ENCODE peak calls at places on chromosomes 11 and 22, in ten cellular contexts. I is A549, M is BE2C, W is foreskin fibroblast, K is cardiac muscle cell, X is AG04450, T is suprapubic skin, B is fibroblast of mammary gland, V is spleen, N is astrocyte. F is an unnamed sample.

GRCh38 chr11:71176812-71177211 is 75.6 kb downstream of the SHANK2 start:
- DNase-seq in N (no peak), X (no peak), I (no peak), T (no peak), B (no peak), K (no peak), W (no peak), V (no peak), M (no peak), F (no peak)

GRCh38 chr11:111176603-111177002 is 68.9 kb upstream of the POU2AF2 start:
- DNase-seq in B (no peak), V (no peak), W (no peak), X (no peak), K (no peak), N (no peak), T (no peak), I (no peak), M (no peak), F (no peak)

GRCh38 chr11:76691655-76692054 is 21.1 kb upstream of the LRRC32 start:
- DNase-seq in M (no peak), X (no peak), N (no peak), W (no peak), I (no peak), B (no peak), T (no peak), V (no peak), K (no peak), F (no peak)

GRCh38 chr22:27670701-27671412 is 130.7 kb downstream of the MN1 start:
- DNase-seq in B (no peak), K (peak), V (peak), N (no peak), I (no peak), T (no peak), X (no peak), W (no peak), M (no peak), F (no peak)

GRCh38 chr11:65503606-65503922 is 4.7 kb downstream of the MALAT1 start:
- DNase-seq in T (no peak), N (no peak), I (no peak), M (no peak), W (peak), B (no peak), K (peak), V (no peak), X (no peak), F (peak)

GRCh38 chr11:21975242-21975641 is 217.6 kb upstream of the ANO5 start:
- DNase-seq in K (no peak), M (no peak), B (no peak), X (no peak), N (no peak), I (no peak), V (no peak), W (no peak), T (no peak), F (no peak)

GRCh38 chr11:26719289-26719688 is 2.6 kb downstream of the SLC5A12 start:
- DNase-seq in V (no peak), K (no peak), I (no peak), N (no peak), M (no peak), X (no peak), T (no peak), B (no peak), W (no peak), F (no peak)

GRCh38 chr11:96063053-96063452 is 139.1 kb upstream of the MTMR2 start:
- DNase-seq in K (no peak), V (no peak), I (no peak), X (no peak), B (no peak), M (no peak), N (no peak), W (no peak), T (no peak), F (no peak)

GRCh38 chr11:96465537-96465936 is 75.7 kb downstream of the JRKL start:
- DNase-seq in K (no peak), B (no peak), W (no peak), N (no peak), I (no peak), M (peak), V (no peak), T (no peak), X (no peak), F (no peak)

GRCh38 chr22:48517039-48518030 is 1310.3 kb downstream of the BRD1 start:
- DNase-seq in M (no peak), I (peak), W (no peak), V (no peak), T (no peak), B (no peak), X (no peak), N (no peak), K (no peak), F (no peak)

GRCh38 chr22:24409707-24410106 is 17.7 kb upstream of the ADORA2A start:
- DNase-seq in M (no peak), W (no peak), K (no peak), I (no peak), B (no peak), V (no peak), N (no peak), T (no peak), X (no peak), F (peak)

GRCh38 chr22:36641902-36642640 is 61.5 kb downstream of the CACNG2 start:
- DNase-seq in W (peak), N (peak), V (no peak), K (peak), I (no peak), M (peak), B (peak), T (no peak), X (no peak), F (peak)

GRCh38 chr22:30223303-30223702 is 23.3 kb downstream of the LIF start:
- DNase-seq in W (no peak), K (no peak), B (no peak), M (no peak), T (no peak), N (no peak), X (no peak), V (no peak), I (no peak), F (no peak)

GRCh38 chr11:37704791-37705190 is 1106.8 kb upstream of the RAG2 start:
- DNase-seq in M (no peak), T (no peak), B (no peak), W (no peak), V (no peak), X (no peak), K (peak), N (no peak), I (no peak), F (peak)

GRCh38 chr22:20550851-20551744 is 43.7 kb downstream of the MED15 start:
- DNase-seq in N (peak), V (peak), X (no peak), I (no peak), T (peak), B (peak), K (peak), W (peak), M (no peak), F (peak)

GRCh38 chr11:78652866-78653265 is 78.2 kb upstream of the NARS2 start:
- DNase-seq in K (no peak), N (no peak), T (no peak), X (no peak), B (no peak), W (no peak), V (no peak), I (no peak), M (no peak), F (no peak)

GRCh38 chr11:22234743-22235142 is 41.9 kb downstream of the ANO5 start:
- DNase-seq in W (no peak), N (no peak), M (no peak), X (no peak), K (no peak), B (no peak), V (no peak), I (no peak), T (no peak), F (no peak)

GRCh38 chr11:43517518-43517917 is 158.8 kb downstream of the TTC17 start:
- DNase-seq in X (no peak), B (peak), T (no peak), V (no peak), I (no peak), M (no peak), N (peak), K (no peak), W (no peak), F (no peak)

GRCh38 chr11:62500066-62501035 is 46.3 kb downstream of the AHNAK start:
- DNase-seq in M (no peak), I (no peak), B (no peak), N (no peak), X (no peak), W (no peak), K (no peak), T (no peak), V (no peak), F (no peak)

DNA sequence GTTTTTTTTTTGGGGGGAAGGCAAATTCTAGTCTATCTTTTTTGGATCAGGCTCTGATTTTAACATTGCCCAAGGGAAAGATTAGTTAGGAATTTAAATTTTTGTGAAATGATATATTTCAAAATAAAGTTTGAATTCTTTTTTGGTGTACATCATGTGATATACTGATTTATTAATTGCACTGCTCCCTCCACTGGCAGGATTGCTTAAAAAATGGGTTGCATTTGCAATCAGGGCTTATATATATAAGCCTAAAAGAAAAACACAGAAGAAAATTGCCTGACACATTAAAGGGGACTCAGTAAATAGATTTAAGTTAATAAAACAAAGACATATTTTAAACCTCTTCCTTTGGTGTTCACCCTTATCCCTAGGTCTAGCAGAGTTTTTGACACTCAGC is 1.2 kb downstream of the DYNC2H1 start:
- DNase-seq in B (peak), M (no peak), V (no peak), I (peak), W (peak), X (no peak), T (no peak), K (peak), N (peak), F (peak)
- TF ChIP-seq CTCF in B (peak), M (peak), V (no peak), I (peak), W (peak), X (peak), T (no peak), K (peak), N (peak), F (peak)

GRCh38 chr11:329886-330253 is 9.2 kb upstream of the IFITM3 start:
- DNase-seq in I (no peak), B (no peak), X (no peak), N (no peak), W (no peak), V (peak), K (no peak), M (no peak), T (no peak), F (no peak)

GRCh38 chr11:331332-332060 is 10.8 kb upstream of the IFITM3 start:
- DNase-seq in B (no peak), N (no peak), K (no peak), M (no peak), V (peak), X (no peak), W (no peak), T (peak), I (no peak), F (no peak)

GRCh38 chr11:330307-330693 is 9.6 kb upstream of the IFITM3 start:
- DNase-seq in T (peak), N (no peak), V (peak), M (no peak), I (no peak), K (no peak), X (no peak), B (no peak), W (no peak), F (no peak)

GRCh38 chr11:332651-333480 is 12.2 kb upstream of the IFITM3 start:
- DNase-seq in N (no peak), B (no peak), W (no peak), T (no peak), K (no peak), I (no peak), V (no peak), M (no peak), X (no peak), F (no peak)

DNA sequence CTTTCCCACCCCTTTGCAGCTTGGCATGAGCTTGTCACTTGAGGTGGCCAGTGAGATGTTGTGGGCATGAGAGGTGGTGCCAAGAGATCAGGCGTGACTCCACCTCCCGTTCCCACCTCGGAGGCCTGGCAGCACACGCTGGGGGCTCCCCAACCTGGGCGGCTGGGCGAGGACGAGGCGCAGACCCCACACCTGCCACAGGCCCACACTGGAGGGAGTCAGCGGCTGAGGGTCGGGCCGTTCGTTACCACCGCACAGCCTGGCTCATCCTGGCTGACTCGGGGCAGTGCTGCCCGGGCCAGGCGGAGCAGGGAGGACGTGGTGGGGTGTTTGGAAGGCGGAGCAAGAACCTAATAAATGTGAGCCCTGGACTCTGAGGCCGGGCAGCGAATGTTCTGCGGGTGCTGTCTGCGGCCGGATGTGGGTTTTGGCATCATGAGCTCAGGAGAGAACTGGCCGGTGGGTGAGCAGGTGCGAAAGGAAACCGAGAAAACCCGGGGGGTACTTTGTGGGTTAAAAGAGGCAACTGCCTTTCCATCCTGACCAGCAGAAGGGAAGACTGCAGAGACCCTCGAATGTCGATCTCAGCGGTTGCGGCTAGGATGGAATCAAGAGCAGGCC is 10.1 kb upstream of the IFITM3 start:
- DNase-seq in W (no peak), V (peak), X (no peak), I (no peak), T (peak), N (no peak), B (no peak), K (no peak), M (no peak), F (no peak)
- H3K4me3 ChIP-seq in W (no peak), V (no peak), X (no peak), I (no peak), T (no peak), N (no peak), B (no peak), K (no peak), M (no peak), F (no peak)

DNA sequence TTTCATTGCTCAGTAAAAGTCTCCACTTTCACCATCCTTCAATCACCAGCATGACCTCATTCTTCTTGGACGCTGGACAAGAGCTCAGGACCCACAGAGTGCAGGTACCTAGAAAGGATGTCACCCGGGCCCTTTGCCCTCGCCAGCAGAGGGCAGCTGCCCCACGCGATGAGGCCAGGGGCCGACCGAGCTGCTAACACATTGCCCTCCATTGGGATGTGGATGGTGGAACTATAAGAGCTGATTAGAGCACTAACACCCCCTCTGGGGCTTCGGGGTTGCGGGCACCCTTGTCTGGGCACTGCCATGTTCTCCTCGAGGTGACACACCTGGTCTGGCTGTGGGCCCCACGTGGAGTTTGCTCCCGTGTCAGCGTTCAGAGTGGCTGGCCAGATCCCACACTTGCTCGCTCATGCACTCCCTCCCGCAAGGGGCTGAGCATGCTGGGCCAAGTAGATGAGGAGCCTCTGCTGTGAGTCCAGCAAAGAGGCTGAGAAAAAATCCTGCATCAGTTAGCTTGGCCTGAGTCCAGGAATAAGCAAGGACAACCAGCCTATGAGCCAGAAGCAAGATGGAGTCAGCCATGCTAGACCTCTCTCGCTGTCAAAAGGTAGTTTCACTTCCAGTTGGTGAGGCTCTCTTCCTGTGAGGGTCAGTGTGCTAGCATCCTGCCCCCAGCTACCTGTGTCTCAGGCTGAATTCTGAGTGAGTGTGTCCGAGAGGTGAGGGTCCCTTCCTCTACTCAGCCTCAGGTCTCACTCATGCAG is 9.8 kb downstream of the KRTAP5-6 start:
- DNase-seq in W (no peak), M (peak), K (peak), I (peak), B (peak), X (no peak), T (no peak), N (no peak), V (peak), F (no peak)
- TF ChIP-seq CTCF in W (peak), M (peak), K (peak), I (peak), B (peak), X (peak), T (no peak), N (no peak), V (peak), F (peak)

DNA sequence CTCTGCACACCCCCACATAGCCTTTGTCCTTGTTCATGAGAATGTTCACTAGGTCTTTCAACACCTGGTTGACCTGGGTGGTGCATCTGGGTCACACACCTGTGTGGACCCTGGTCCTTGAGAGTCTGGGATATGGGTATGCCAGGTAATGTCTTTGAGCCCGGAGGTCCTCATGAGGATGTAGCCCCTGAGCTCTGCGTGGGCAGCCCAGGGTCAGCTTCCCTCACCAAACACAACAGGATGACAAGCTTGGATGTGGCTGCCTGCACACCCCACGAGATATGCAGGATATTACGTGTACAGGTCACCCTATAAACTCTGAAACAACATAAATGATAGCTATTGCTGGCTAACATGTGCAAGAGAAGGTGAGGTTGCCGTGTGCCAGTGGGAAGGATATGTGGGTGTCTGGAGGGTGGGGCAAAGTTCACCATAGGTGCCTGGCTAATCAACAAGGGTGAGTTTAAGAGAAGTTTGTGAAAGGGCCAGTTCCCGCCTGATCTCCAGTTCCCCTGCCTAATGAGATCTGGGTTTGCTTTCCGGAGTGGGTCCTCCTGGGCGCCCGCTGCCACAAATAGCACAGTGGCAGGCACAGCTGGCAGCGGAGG is 1.3 kb upstream of the PPARA start:
- DNase-seq in T (no peak), N (no peak), V (no peak), X (no peak), I (no peak), K (no peak), W (no peak), B (no peak), M (no peak), F (no peak)
- H3K4me3 ChIP-seq in T (peak), N (no peak), V (peak), X (peak), I (peak), K (peak), W (peak), B (peak), M (no peak), F (peak)

GRCh38 chr11:120211522-120212258 is 858 bp downstream of the OAF start:
- DNase-seq in T (no peak), M (no peak), W (peak), B (no peak), N (no peak), X (no peak), I (no peak), K (no peak), V (no peak), F (no peak)

GRCh38 chr11:120209750-120210650 is 832 bp upstream of the OAF start:
- DNase-seq in V (no peak), K (no peak), B (no peak), T (no peak), X (no peak), W (peak), N (no peak), I (no peak), M (no peak), F (no peak)

GRCh38 chr11:120212259-120212888 is 1.5 kb downstream of the OAF start:
- DNase-seq in W (peak), M (no peak), T (no peak), V (no peak), N (no peak), B (no peak), X (no peak), K (no peak), I (no peak), F (peak)

GRCh38 chr11:120212926-120213325 is 2.1 kb downstream of the OAF start:
- DNase-seq in B (no peak), V (no peak), N (no peak), M (no peak), X (no peak), T (no peak), W (peak), K (no peak), I (no peak), F (no peak)

GRCh38 chr11:120210651-120211521 is at the start of gene OAF:
- DNase-seq in T (no peak), K (peak), M (peak), V (peak), B (peak), X (peak), N (peak), I (peak), W (peak), F (peak)
- TF ChIP-seq CTCF in T (no peak), K (no peak), M (no peak), V (peak), B (no peak), X (no peak), N (no peak), I (peak), W (no peak), F (no peak)

GRCh38 chr11:47352556-47352955 is at the start of gene MYBPC3:
- DNase-seq in M (no peak), B (no peak), N (no peak), K (no peak), I (no peak), W (no peak), X (no peak), T (no peak), V (no peak), F (no peak)
- H3K4me3 ChIP-seq in M (no peak), B (no peak), N (no peak), K (peak), I (no peak), W (no peak), X (no peak), T (no peak), V (no peak), F (no peak)

GRCh38 chr11:67468835-67469811 is at the start of gene TMEM134:
- DNase-seq in T (peak), M (peak), N (peak), B (peak), W (peak), X (peak), I (peak), V (peak), K (peak), F (peak)
- TF ChIP-seq CTCF in T (no peak), M (peak), N (no peak), B (no peak), W (no peak), X (peak), I (peak), V (peak), K (peak), F (peak)

DNA sequence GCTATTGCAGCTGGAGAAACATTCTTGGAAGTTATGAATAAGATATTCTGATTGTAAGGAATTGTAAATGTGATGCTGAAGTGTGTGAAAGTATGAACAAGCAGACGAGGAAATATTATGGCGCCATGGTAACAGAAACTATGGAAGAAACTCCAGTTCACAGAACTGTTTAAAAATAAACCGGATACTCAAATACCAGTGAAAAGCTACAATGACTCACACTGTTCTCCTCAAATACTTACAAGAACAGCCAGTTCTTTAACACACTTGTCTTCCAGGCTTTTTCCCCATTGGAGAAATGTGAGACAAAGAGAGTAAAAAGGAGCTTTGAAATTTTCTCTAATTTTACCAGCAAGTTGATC is 76.7 kb upstream of the ARFGAP3 start:
- DNase-seq in N (peak), I (peak), M (no peak), B (peak), K (peak), V (no peak), T (no peak), X (peak), W (peak), F (peak)
- H3K4me3 ChIP-seq in N (peak), I (no peak), M (no peak), B (peak), K (no peak), V (no peak), T (peak), X (no peak), W (peak), F (peak)

F was measured in cardiac fibroblast.